ENCODE peak calls at places on chromosomes 6 and 20, in five cellular contexts. P is endothelial cell, Z is GM20000, H is ovary, J is A673. N is an unnamed sample.

GRCh38 chr6:112215901-112216300 is 38.5 kb downstream of the LAMA4 start:
- DNase-seq in P (no peak), Z (no peak), H (no peak), J (no peak), N (no peak)

GRCh38 chr6:56076033-56076432 is 171.3 kb downstream of the COL21A1 start:
- DNase-seq in P (no peak), Z (no peak), H (no peak), J (no peak), N (no peak)

GRCh38 chr6:30164714-30165113 is 1.4 kb downstream of the TRIM15 start:
- DNase-seq in P (no peak), Z (no peak), H (no peak), J (no peak), N (no peak)

GRCh38 chr20:47396762-47397476 is 40.4 kb upstream of the ZMYND8 start:
- DNase-seq in P (no peak), Z (no peak), H (no peak), J (no peak), N (no peak)

GRCh38 chr6:25337004-25337403 is 57.8 kb downstream of the CARMIL1 start:
- DNase-seq in P (no peak), Z (no peak), H (no peak), J (no peak), N (no peak)

GRCh38 chr6:125812394-125813231 is 21.9 kb downstream of the NCOA7 start:
- DNase-seq in P (no peak), Z (no peak), H (no peak), J (peak; percentile 50), N (peak; percentile 90)

GRCh38 chr6:50543666-50544065 is 169.7 kb upstream of the TFAP2D start:
- DNase-seq in P (no peak), Z (no peak), H (no peak), J (no peak), N (no peak)

GRCh38 chr20:50467618-50468373 is 42.4 kb upstream of the PTPN1 start:
- DNase-seq in P (peak; percentile 51), Z (peak; percentile 34), H (no peak), J (peak; percentile 71), N (no peak)

GRCh38 chr6:2823104-2823850 is 18.4 kb downstream of the SERPINB1 start:
- DNase-seq in P (no peak), Z (no peak), H (no peak), J (no peak), N (no peak)

GRCh38 chr6:157645201-157645795 is 177.7 kb upstream of the SNX9 start:
- DNase-seq in P (no peak), Z (no peak), H (no peak), J (no peak), N (no peak)

DNA sequence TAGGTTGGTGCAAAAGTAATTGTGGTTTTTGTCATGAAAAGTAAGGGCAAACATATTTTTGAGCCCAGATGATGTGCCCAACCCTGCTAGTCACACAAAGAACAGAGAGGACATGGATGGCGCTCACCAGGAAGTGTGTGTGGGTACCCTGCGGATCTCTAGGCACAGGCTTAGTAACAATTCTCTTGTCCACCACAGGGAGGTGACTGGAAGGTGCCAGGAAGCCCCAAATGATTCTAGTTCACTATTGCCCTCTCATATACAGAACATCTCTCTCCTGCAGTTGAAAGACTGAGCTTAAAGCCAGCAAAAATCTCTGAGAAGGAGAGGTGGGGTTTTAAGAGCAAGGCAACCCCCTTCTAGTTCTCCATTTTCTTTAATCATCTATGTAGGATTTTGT is 272.1 kb upstream of the TAB2 start:
- DNase-seq in P (no peak), Z (no peak), H (no peak), J (peak; percentile 21), N (no peak)
- TF ChIP-seq CTCF in P (no peak), Z (no peak), H (no peak), J (no peak), N (no peak)

GRCh38 chr6:144911322-144911721 is 626.2 kb downstream of the UTRN start:
- DNase-seq in P (no peak), Z (no peak), H (no peak), J (no peak), N (no peak)

GRCh38 chr6:144909753-144910280 is 624.7 kb downstream of the UTRN start:
- DNase-seq in P (no peak), Z (no peak), H (no peak), J (no peak), N (no peak)

GRCh38 chr6:144908004-144908403 is 622.9 kb downstream of the UTRN start:
- DNase-seq in P (no peak), Z (no peak), H (no peak), J (no peak), N (no peak)

GRCh38 chr6:144918073-144918472 is 632.9 kb downstream of the UTRN start:
- DNase-seq in P (no peak), Z (no peak), H (no peak), J (no peak), N (no peak)

DNA sequence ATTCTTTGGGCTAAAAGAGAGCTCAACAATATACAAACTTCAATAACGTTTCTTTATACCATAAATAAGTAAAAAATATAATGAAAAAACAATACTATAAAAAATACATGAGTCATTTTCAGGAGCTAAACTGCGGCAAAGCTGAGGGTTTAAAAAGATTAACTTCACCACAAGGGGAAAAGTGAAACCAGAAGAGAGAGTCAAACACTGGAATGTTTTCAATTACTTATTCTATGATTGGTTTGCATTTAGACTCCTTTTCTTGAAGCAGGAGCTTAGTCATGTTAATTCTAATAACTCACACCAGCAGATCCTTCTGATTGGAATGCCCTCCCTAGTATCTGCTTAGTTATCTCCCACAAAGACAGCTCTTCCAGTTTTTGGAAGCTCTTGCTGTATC is 627.3 kb downstream of the UTRN start:
- DNase-seq in P (no peak), Z (no peak), H (no peak), J (peak; percentile 58), N (peak; percentile 67)
- TF ChIP-seq CTCF in P (no peak), Z (no peak), H (no peak), J (peak; percentile 11), N (peak; percentile 25)

GRCh38 chr20:57878803-57879424 is 169.1 kb upstream of the PMEPA1 start:
- DNase-seq in P (no peak), Z (no peak), H (no peak), J (no peak), N (no peak)

GRCh38 chr20:57877995-57878394 is 168.2 kb upstream of the PMEPA1 start:
- DNase-seq in P (no peak), Z (no peak), H (no peak), J (no peak), N (no peak)

GRCh38 chr20:57881466-57882405 is 171.9 kb upstream of the PMEPA1 start:
- DNase-seq in P (no peak), Z (no peak), H (no peak), J (no peak), N (no peak)

GRCh38 chr20:57880155-57880648 is 170.4 kb upstream of the PMEPA1 start:
- DNase-seq in P (no peak), Z (no peak), H (no peak), J (no peak), N (peak; percentile 62)

DNA sequence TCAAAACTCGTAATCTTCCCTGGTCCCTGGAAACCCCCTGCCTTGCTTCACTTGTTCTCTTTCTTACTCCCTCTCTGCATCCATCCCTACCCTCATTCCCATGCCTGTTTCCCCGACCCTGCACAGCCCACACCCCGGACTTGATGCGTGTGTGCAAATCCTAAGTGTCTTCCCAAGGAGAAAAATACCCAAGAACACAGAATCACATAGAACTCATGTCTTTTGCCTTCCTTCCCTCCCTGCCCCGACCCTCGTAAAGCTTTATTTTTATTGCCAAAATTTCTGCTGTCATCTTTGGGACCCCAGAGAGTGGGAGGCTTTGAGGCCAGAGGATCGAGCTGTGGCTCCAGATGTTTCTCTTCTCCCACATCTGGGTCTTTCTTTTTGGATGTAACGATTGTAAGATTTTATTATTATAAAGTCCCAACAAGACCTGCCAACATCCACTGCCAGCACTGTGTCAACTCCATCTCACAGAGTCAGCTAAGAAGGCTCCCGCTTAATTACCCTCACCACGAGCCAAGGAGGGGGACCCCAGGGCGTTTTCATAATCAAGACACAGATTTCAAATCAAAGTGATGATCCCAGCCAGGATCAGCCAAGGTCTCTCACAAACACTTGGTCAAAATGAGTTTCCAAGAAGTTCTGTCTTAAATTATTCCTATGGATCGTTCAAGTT is 169.8 kb upstream of the PMEPA1 start:
- DNase-seq in P (no peak), Z (no peak), H (no peak), J (no peak), N (no peak)
- TF ChIP-seq CTCF in P (no peak), Z (no peak), H (no peak), J (no peak), N (no peak)

DNA sequence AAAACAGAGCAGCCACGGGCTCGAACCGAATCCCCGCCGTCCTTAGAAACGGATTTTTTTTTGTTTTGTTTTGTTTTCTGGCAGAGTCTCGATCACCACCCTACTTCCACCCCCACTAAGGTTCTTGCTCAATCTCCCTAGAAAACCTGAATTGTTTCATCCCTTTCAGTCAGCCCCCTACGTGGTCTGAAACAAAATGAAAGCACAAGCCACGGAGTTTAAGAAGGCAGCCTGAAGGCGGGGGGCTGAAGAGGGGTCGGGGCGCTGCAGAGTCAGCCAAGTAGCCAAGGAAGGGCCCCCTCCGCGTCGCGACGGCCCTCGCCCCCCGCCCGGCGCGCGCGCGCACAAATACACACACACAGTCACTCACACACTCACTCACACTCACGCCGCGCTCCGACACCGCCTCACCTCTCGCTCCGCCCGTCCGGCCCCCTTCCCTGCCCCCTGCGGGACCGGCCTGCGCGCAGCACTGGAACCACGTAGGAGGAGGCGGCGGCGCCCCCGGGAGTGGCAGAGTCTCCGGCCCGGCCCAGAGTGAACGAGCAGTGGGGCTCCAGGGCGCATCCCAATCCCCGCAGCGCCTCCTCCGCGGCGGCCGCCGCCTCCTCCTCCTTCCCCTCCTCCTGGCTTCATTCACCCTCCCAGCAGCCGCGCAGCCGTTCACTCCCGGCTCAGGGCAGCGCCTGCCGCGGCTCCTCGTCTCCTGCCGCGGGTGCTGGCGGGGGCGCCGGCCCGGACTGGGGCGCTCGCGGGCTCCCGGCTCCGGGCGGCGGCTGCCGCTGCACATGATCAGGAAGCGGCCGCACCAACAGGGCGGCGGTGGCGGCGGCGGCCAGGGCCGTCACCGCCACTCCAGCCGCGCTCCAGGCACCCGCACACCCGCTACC is 1.4 kb downstream of the ATXN1 start:
- DNase-seq in P (peak; percentile 82), Z (peak; percentile 81), H (peak; percentile 89), J (peak; percentile 88), N (no peak)
- TF ChIP-seq CTCF in P (no peak), Z (peak; percentile 3), H (no peak), J (no peak), N (no peak)

DNA sequence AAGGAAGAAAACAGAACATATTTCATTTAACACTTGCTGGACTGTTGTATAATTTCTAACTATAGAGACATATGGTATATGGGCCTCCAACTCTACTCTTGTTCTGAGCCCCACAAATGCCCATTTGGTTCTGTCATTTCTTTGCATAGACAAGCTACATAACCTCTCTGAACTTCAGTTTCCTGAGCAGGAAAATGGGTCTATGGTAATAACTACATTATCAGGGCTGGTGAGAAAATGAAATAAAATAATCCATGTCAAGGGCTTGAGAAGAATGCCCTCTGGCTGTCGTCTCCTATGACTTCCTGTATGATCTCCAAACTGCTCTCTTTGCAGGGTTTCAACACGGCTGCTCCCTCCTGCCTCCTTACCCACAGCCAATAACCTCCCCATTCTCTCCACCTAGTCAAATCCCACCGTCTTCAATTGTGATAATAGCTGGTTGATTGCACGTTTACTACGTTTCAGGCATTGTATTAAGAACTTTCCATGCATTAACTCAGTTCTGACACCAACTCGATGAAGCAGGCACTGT is 12.0 kb downstream of the ZCCHC3 start:
- DNase-seq in P (no peak), Z (no peak), H (no peak), J (no peak), N (no peak)
- TF ChIP-seq CTCF in P (no peak), Z (no peak), H (no peak), J (peak; percentile 18), N (no peak)

GRCh38 chr6:26408828-26409730 is 7.0 kb downstream of the BTN3A1 start:
- DNase-seq in P (no peak), Z (no peak), H (no peak), J (no peak), N (no peak)
- TF ChIP-seq CTCF in P (no peak), Z (no peak), H (no peak), J (no peak), N (no peak)